ENCODE peak calls at places on chromosomes 11 and 22, in seven cellular contexts. P is epithelial cell of esophagus, N is sigmoid colon, K is esophagus squamous epithelium, Q is dorsolateral prefrontal cortex, T is heart right ventricle, B is HFF-Myc. V is an unnamed sample.

GRCh38 chr11:125335101-125335500 is 161.0 kb downstream of the FEZ1 start:
- DNase-seq in T (no peak), Q (no peak), P (no peak), N (no peak), B (no peak), K (no peak), V (no peak)

GRCh38 chr22:48456449-48456848 is 1371.2 kb downstream of the BRD1 start:
- DNase-seq in Q (no peak), K (no peak), B (no peak), T (no peak), N (no peak), P (no peak), V (no peak)

GRCh38 chr11:125951731-125952130 is 5.9 kb downstream of the VSIG10L2 start:
- DNase-seq in P (no peak), Q (no peak), N (no peak), K (no peak), B (no peak), T (no peak), V (no peak)

GRCh38 chr22:30717331-30717921 is 22.8 kb downstream of the OSBP2 start:
- DNase-seq in N (no peak), P (peak), K (no peak), B (peak), T (no peak), Q (no peak), V (peak)

GRCh38 chr11:6586434-6587359 is 16.7 kb downstream of the RRP8 start:
- DNase-seq in N (peak), Q (no peak), B (no peak), P (no peak), T (no peak), K (no peak), V (no peak)

GRCh38 chr22:50278956-50279619 is 8.9 kb upstream of the MAPK11 start:
- DNase-seq in T (no peak), B (no peak), P (no peak), K (no peak), N (no peak), Q (no peak), V (no peak)

GRCh38 chr11:119210035-119210434 is 3.9 kb downstream of the CBL start:
- DNase-seq in T (no peak), N (no peak), B (no peak), K (no peak), P (peak), Q (no peak), V (no peak)

GRCh38 chr22:26086359-26086758 is 82.9 kb upstream of the SEZ6L start:
- DNase-seq in B (no peak), P (no peak), K (no peak), Q (no peak), T (no peak), N (no peak), V (no peak)

GRCh38 chr11:132131051-132131450 is 760.6 kb downstream of the NTM start:
- DNase-seq in P (no peak), T (no peak), B (no peak), Q (peak), K (no peak), N (no peak), V (no peak)

GRCh38 chr22:26811717-26811992 is 154.3 kb downstream of the MIAT start:
- DNase-seq in T (no peak), K (no peak), P (no peak), Q (no peak), B (no peak), N (no peak), V (no peak)

GRCh38 chr11:69381681-69382130 is 87.8 kb downstream of the MYEOV start:
- DNase-seq in P (no peak), N (peak), B (no peak), Q (no peak), T (no peak), K (no peak), V (no peak)

GRCh38 chr11:69383946-69384547 is 90.1 kb downstream of the MYEOV start:
- DNase-seq in B (no peak), T (no peak), Q (no peak), N (no peak), K (no peak), P (no peak), V (no peak)

GRCh38 chr11:69384548-69385465 is 90.9 kb downstream of the MYEOV start:
- DNase-seq in K (no peak), P (no peak), N (no peak), B (no peak), T (no peak), Q (no peak), V (no peak)

GRCh38 chr11:69382131-69383128 is 88.5 kb downstream of the MYEOV start:
- DNase-seq in T (peak), K (no peak), Q (no peak), N (peak), B (no peak), P (peak), V (no peak)

GRCh38 chr11:69383372-69383771 is 89.4 kb downstream of the MYEOV start:
- DNase-seq in T (no peak), Q (no peak), K (no peak), B (no peak), N (no peak), P (no peak), V (no peak)
- H3K4me3 ChIP-seq in T (no peak), Q (no peak), K (no peak), B (no peak), N (no peak), P (no peak), V (no peak)

GRCh38 chr11:563812-564578 is 3.2 kb downstream of the RASSF7 start:
- DNase-seq in P (peak), K (no peak), T (no peak), N (no peak), B (no peak), Q (no peak), V (no peak)
- H3K4me3 ChIP-seq in P (no peak), K (no peak), T (no peak), N (no peak), B (no peak), Q (no peak), V (no peak)

DNA sequence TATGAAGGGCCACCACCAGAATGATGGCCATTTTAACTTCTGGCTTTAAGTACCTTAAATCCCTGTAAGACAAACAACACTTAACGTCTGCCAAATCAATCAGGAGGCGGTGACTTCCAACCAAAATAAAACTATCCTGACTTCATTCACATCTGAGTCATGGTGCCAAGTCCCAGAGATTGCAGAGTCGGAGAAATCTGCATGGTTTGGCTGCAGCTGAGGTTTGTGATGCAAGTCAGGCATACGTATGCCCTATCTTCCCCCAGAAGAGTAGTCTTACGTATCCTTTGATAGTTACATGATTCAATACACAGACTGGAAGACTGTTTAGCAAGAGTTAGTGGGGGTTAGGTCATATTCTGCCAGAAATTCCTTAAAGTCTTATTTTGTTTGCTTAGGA is 1.7 kb upstream of the GAB2 start:
- DNase-seq in K (no peak), Q (no peak), N (peak), T (peak), P (peak), B (no peak), V (peak)
- H3K4me3 ChIP-seq in K (no peak), Q (no peak), N (no peak), T (peak), P (no peak), B (no peak), V (peak)

GRCh38 chr11:13277719-13278619 is at the start of gene BMAL1:
- DNase-seq in K (no peak), T (peak), P (peak), B (no peak), Q (no peak), N (peak), V (no peak)
- H3K4me3 ChIP-seq in K (peak), T (peak), P (peak), B (peak), Q (peak), N (peak), V (peak)

GRCh38 chr11:115760921-115761320 is 256.7 kb upstream of the CADM1 start:
- DNase-seq in K (no peak), Q (no peak), P (no peak), T (no peak), B (no peak), N (no peak), V (no peak)
- H3K4me3 ChIP-seq in K (no peak), Q (no peak), P (no peak), T (peak), B (no peak), N (no peak), V (no peak)

GRCh38 chr11:32899423-32899822 is 6.8 kb downstream of the QSER1 start:
- DNase-seq in N (no peak), K (no peak), B (no peak), P (no peak), Q (no peak), T (no peak), V (no peak)
- H3K4me3 ChIP-seq in N (no peak), K (no peak), B (no peak), P (no peak), Q (no peak), T (no peak), V (no peak)

GRCh38 chr22:29004647-29005371 is 56.8 kb downstream of the C22orf31 start:
- DNase-seq in N (no peak), B (no peak), T (peak), Q (peak), K (no peak), P (no peak), V (no peak)
- H3K4me3 ChIP-seq in N (no peak), B (no peak), T (peak), Q (no peak), K (no peak), P (no peak), V (no peak)

GRCh38 chr11:63564056-63564784 is 1.0 kb upstream of the PLAAT2 start:
- DNase-seq in T (no peak), P (no peak), Q (no peak), K (no peak), N (peak), B (no peak), V (no peak)

GRCh38 chr11:63565728-63566127 is 2.5 kb upstream of the PLAAT2 start:
- DNase-seq in T (no peak), K (no peak), Q (no peak), P (peak), N (no peak), B (no peak), V (no peak)

GRCh38 chr11:63563201-63564055 is at the start of gene PLAAT2:
- DNase-seq in Q (no peak), K (no peak), P (no peak), T (no peak), N (peak), B (no peak), V (no peak)

GRCh38 chr11:63567044-63567840 is 4.1 kb upstream of the PLAAT2 start:
- DNase-seq in N (peak), B (peak), T (peak), P (peak), Q (no peak), K (no peak), V (peak)

DNA sequence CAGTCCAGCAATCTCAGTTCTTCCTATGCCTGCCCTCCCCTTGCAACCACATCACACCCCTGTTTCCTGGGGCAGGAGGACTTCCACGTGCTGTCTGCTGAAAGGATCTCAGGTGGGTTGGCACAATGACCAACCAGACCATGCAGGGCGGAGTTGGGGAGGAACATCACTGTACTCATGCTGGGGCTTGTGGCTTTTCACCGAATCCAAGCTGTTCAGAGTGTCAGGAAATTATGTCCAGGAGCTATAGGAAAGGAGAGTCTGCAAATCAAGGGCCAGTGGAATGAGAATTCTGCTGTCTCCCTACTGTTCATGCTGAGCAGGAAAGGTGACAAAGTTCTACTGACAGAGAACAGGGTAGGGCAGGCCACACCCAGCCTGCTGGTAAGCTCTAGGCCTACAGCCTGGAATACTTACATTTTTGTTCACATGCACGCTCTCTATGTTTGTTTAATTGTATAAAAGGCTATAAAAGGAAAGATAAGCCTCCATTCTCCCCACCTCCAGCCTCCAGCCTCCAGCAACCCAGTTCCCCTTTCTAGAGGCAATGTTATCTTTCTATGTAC is 1.7 kb upstream of the PLAAT2 start:
- DNase-seq in K (no peak), Q (no peak), B (no peak), T (no peak), N (no peak), P (peak), V (no peak)
- H3K4me3 ChIP-seq in K (no peak), Q (no peak), B (no peak), T (no peak), N (no peak), P (no peak), V (no peak)

DNA sequence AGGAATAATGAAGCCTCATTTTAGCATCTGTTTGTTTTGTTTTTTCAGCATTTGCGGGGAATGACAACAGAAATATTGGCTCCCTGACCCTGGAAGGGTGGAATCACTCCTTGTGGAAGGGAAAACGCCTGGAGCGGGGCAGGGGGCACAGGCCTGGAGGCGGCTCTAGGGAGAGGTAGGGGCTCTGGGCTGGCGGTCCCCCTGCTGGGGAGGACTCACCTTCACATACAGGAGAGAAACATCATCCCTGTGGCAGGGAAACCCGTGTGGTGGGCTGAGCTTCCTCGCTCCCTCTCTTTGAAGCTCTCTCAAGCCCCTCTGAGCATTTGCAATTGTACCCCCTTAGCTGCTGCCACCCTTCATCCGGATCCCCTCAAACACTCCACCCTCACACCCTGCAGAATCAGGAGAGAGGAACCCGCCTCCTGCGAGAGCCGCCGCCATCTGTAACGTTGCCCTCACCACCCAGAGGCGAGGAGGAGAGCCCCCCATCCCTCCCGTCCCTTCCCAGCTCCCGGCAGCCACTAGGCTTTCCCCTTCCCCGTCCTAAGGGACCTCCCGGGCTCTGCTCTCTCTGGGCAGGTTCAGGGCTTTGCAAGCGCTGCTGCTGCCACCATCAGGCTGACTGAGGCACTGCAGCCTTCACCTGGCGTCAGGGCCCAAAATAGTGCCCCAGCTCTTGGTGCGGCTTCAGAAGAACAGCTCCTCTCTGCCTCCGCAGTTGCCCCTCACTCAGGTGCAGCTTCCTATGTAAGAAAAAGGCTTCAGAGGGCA is 10.4 kb downstream of the KIRREL3 start:
- DNase-seq in B (peak), N (peak), T (peak), Q (peak), P (peak), K (no peak), V (peak)
- H3K4me3 ChIP-seq in B (no peak), N (no peak), T (no peak), Q (peak), P (no peak), K (no peak), V (peak)

GRCh38 chr11:69801513-69802335 is 17.5 kb downstream of the FGF3 start:
- DNase-seq in N (no peak), Q (no peak), T (no peak), P (no peak), K (no peak), B (no peak), V (no peak)

GRCh38 chr11:69803604-69804218 is 15.5 kb downstream of the FGF3 start:
- DNase-seq in P (no peak), T (no peak), K (no peak), N (no peak), B (no peak), Q (no peak), V (no peak)

GRCh38 chr11:69803022-69803421 is 16.2 kb downstream of the FGF3 start:
- DNase-seq in T (no peak), Q (no peak), P (no peak), N (no peak), B (no peak), K (no peak), V (no peak)

GRCh38 chr11:69807416-69807815 is 11.8 kb downstream of the FGF3 start:
- DNase-seq in B (no peak), T (no peak), K (no peak), Q (no peak), P (no peak), N (no peak), V (no peak)

GRCh38 chr11:69804769-69805508 is 14.3 kb downstream of the FGF3 start:
- DNase-seq in T (peak), N (no peak), K (no peak), B (no peak), Q (no peak), P (no peak), V (no peak)
- H3K4me3 ChIP-seq in T (no peak), N (no peak), K (no peak), B (no peak), Q (no peak), P (no peak), V (no peak)